ENCODE peak calls at places on chromosomes 6 and 20, in five cellular contexts. One of them, this sample, is unnamed.
A peak's percentile ranks its signal among the peaks of the same experiment; 100 is the strongest.

GRCh38 chr6:164690241-164690640 is 619.2 kb downstream of the C6orf118 start:
- DNase-seq in upper lobe of left lung: no peak
- DNase-seq in osteocyte: no peak
- DNase-seq in stimulated activated CD4-positive, alpha-beta T cell treated with anti-CD3 and anti-CD28 coated beads, Interleukin-1b, Interleukin-23, amount 100 ng/mL, for 4 hours: no peak
- DNase-seq in ACHN: no peak
- DNase-seq in this sample: no peak

GRCh38 chr20:62900692-62901584 is 25.4 kb downstream of the DIDO1 start:
- DNase-seq in upper lobe of left lung: no peak
- DNase-seq in osteocyte: no peak
- DNase-seq in stimulated activated CD4-positive, alpha-beta T cell treated with anti-CD3 and anti-CD28 coated beads, Interleukin-1b, Interleukin-23, amount 100 ng/mL, for 4 hours: no peak
- DNase-seq in ACHN: no peak
- DNase-seq in this sample: no peak

GRCh38 chr6:104908031-104908430 is 48.3 kb upstream of the HACE1 start:
- DNase-seq in upper lobe of left lung: no peak
- DNase-seq in osteocyte: no peak
- DNase-seq in stimulated activated CD4-positive, alpha-beta T cell treated with anti-CD3 and anti-CD28 coated beads, Interleukin-1b, Interleukin-23, amount 100 ng/mL, for 4 hours: no peak
- DNase-seq in ACHN: no peak
- DNase-seq in this sample: no peak

GRCh38 chr6:26286168-26286854 is 78.7 kb upstream of the BTN3A2 start:
- DNase-seq in upper lobe of left lung: peak; percentile 70
- DNase-seq in osteocyte: no peak
- DNase-seq in stimulated activated CD4-positive, alpha-beta T cell treated with anti-CD3 and anti-CD28 coated beads, Interleukin-1b, Interleukin-23, amount 100 ng/mL, for 4 hours: no peak
- DNase-seq in ACHN: peak; percentile 67
- DNase-seq in this sample: peak; percentile 68

GRCh38 chr6:410555-411395 is 19.2 kb downstream of the IRF4 start:
- DNase-seq in upper lobe of left lung: peak; percentile 87
- DNase-seq in osteocyte: no peak
- DNase-seq in stimulated activated CD4-positive, alpha-beta T cell treated with anti-CD3 and anti-CD28 coated beads, Interleukin-1b, Interleukin-23, amount 100 ng/mL, for 4 hours: no peak
- DNase-seq in ACHN: no peak
- DNase-seq in this sample: no peak

GRCh38 chr6:146041282-146041681 is 12.4 kb downstream of the GRM1 start:
- DNase-seq in upper lobe of left lung: no peak
- DNase-seq in osteocyte: no peak
- DNase-seq in stimulated activated CD4-positive, alpha-beta T cell treated with anti-CD3 and anti-CD28 coated beads, Interleukin-1b, Interleukin-23, amount 100 ng/mL, for 4 hours: no peak
- DNase-seq in ACHN: peak; percentile 44
- DNase-seq in this sample: no peak

GRCh38 chr20:49712918-49713778 is 530 bp downstream of the B4GALT5 start:
- DNase-seq in upper lobe of left lung: peak; percentile 53
- DNase-seq in osteocyte: no peak
- DNase-seq in stimulated activated CD4-positive, alpha-beta T cell treated with anti-CD3 and anti-CD28 coated beads, Interleukin-1b, Interleukin-23, amount 100 ng/mL, for 4 hours: peak; percentile 23
- DNase-seq in ACHN: peak; percentile 14
- DNase-seq in this sample: no peak

GRCh38 chr20:37983286-37983685 is 50.0 kb downstream of the TTI1 start:
- DNase-seq in upper lobe of left lung: no peak
- DNase-seq in osteocyte: no peak
- DNase-seq in stimulated activated CD4-positive, alpha-beta T cell treated with anti-CD3 and anti-CD28 coated beads, Interleukin-1b, Interleukin-23, amount 100 ng/mL, for 4 hours: no peak
- DNase-seq in ACHN: no peak
- DNase-seq in this sample: no peak

GRCh38 chr6:19599813-19600464 is 237.2 kb upstream of the ID4 start:
- DNase-seq in upper lobe of left lung: no peak
- DNase-seq in osteocyte: no peak
- DNase-seq in stimulated activated CD4-positive, alpha-beta T cell treated with anti-CD3 and anti-CD28 coated beads, Interleukin-1b, Interleukin-23, amount 100 ng/mL, for 4 hours: no peak
- DNase-seq in ACHN: no peak
- DNase-seq in this sample: no peak

GRCh38 chr6:1726341-1726763 is 116.6 kb downstream of the FOXC1 start:
- DNase-seq in upper lobe of left lung: no peak
- DNase-seq in osteocyte: no peak
- DNase-seq in stimulated activated CD4-positive, alpha-beta T cell treated with anti-CD3 and anti-CD28 coated beads, Interleukin-1b, Interleukin-23, amount 100 ng/mL, for 4 hours: no peak
- DNase-seq in ACHN: no peak
- DNase-seq in this sample: no peak

This sample was measured in effector CD4-positive, alpha-beta T cell.